ENCODE peak calls at places on chromosomes 2 and 18, in ten cellular contexts. W, A, Y, Z, O, V, U, J, S and F are unnamed samples.

GRCh38 chr2:121663458-121663857 is 14.2 kb upstream of the CLASP1 start:
- DNase-seq in U (no peak), Y (no peak), S (no peak), Z (no peak), W (no peak), V (no peak), A (no peak), J (no peak), O (no peak), F (no peak)

GRCh38 chr2:120751553-120751952 is 15.9 kb downstream of the GLI2 start:
- DNase-seq in O (no peak), W (no peak), Z (no peak), Y (no peak), A (no peak), V (no peak), S (no peak), U (no peak), J (no peak), F (no peak)

GRCh38 chr2:128427356-128427755 is 108.7 kb upstream of the HS6ST1 start:
- DNase-seq in S (peak), J (no peak), A (peak), W (peak), Y (no peak), U (no peak), Z (no peak), V (no peak), O (no peak), F (peak)

GRCh38 chr2:150663143-150663542 is 175.7 kb upstream of the RND3 start:
- DNase-seq in U (no peak), Y (no peak), O (no peak), A (no peak), W (no peak), Z (peak), S (no peak), V (no peak), J (no peak), F (no peak)

GRCh38 chr2:86175866-86176265 is 19.4 kb downstream of the IMMT start:
- DNase-seq in U (no peak), S (no peak), A (no peak), W (no peak), Z (no peak), Y (no peak), J (no peak), O (no peak), V (no peak), F (no peak)

GRCh38 chr2:133843551-133843950 is 275.3 kb upstream of the NCKAP5 start:
- DNase-seq in A (no peak), W (no peak), J (no peak), Y (no peak), O (no peak), U (no peak), S (no peak), V (no peak), Z (peak), F (no peak)

GRCh38 chr2:101983928-101984327 is 7.8 kb upstream of the IL1R2 start:
- DNase-seq in Y (no peak), O (no peak), Z (no peak), J (no peak), V (no peak), U (no peak), S (no peak), W (no peak), A (no peak), F (no peak)

GRCh38 chr2:53129851-53130250 is 637.8 kb upstream of the CHAC2 start:
- DNase-seq in S (no peak), V (peak), O (no peak), A (no peak), Y (no peak), U (no peak), Z (peak), W (no peak), J (no peak), F (no peak)

GRCh38 chr2:100197643-100198153 is 55.3 kb upstream of the AFF3 start:
- DNase-seq in Z (no peak), A (peak), J (peak), Y (no peak), W (peak), O (peak), U (peak), V (peak), S (no peak), F (no peak)

GRCh38 chr18:31280502-31280901 is 37.5 kb upstream of the DSG1 start:
- DNase-seq in U (no peak), O (no peak), Y (no peak), Z (no peak), W (no peak), J (no peak), S (no peak), V (no peak), A (no peak), F (no peak)
- H3K27ac ChIP-seq in U (no peak), O (no peak), Y (no peak), Z (no peak), W (no peak), J (no peak), S (no peak), V (no peak), A (no peak), F (no peak)

GRCh38 chr2:230878599-230878965 is 13.8 kb downstream of the ITM2C start:
- DNase-seq in J (peak), U (peak), Y (no peak), Z (no peak), O (no peak), V (no peak), S (no peak), A (peak), W (peak), F (no peak)
- H3K27ac ChIP-seq in J (no peak), U (peak), Y (no peak), Z (no peak), O (peak), V (no peak), S (no peak), A (no peak), W (no peak), F (no peak)

DNA sequence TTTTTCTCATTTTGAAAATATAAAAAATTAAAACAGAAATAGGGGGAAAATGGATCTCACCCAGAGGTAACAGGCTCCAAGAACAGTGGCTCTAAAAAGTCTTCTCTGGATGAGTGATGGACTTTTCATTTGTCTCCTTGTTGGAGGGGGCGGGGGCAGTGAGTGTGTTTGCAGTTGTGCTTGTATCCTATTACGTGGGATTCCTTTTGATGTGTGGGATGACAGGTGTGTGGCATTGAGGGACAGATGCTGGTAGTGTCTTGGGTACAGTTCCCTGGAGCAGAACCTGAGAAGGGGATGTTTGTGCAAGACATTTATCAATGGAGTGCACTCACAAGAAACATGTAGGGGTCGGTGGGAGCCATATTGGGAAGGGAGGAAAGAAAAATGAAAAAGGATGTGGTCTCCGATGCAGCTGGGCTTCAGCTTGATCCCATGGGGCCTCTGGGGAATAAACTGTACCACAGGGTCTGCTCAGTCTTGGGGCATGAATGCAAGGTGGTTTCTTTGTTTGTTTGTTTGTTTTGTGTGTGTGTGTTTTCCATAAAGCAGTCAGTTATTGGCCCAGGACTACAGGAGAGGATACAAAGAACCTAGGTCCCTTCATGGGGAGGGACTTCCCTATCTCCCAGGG is 120.0 kb upstream of the SLC35G4 start:
- DNase-seq in Z (no peak), O (no peak), U (no peak), W (no peak), A (no peak), J (no peak), S (no peak), V (no peak), Y (no peak), F (no peak)
- H3K27ac ChIP-seq in Z (no peak), O (no peak), U (no peak), W (no peak), A (no peak), J (no peak), S (no peak), V (no peak), Y (no peak), F (no peak)

DNA sequence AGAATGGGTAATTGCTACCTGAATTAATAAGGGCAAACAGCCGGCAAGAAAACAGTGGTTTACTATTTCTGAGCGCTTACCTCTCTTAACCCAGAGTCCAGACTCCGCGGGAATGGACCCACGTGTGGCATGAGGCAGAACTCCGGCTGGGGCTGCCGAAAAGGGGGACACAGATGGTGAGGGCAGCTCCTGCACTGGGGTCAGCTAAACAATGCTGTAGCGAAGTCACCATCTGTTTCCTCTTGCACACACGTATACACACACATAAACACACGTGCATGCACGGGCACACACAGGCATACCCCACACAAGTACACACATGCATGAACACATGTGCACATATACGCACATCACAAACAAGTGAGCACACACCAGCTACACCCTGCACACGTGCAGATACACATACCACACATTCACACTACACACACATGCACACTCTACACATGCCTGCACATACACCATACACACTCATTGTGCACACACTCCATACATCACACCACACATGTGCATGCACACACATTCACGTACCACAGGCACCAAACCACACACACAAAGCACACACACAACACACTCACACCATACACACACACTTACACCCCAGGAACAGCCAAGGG is 105.9 kb upstream of the ID2 start:
- DNase-seq in S (no peak), Z (no peak), U (no peak), W (no peak), O (no peak), V (no peak), A (no peak), J (no peak), Y (no peak), F (no peak)
- H3K27ac ChIP-seq in S (no peak), Z (no peak), U (no peak), W (no peak), O (no peak), V (no peak), A (no peak), J (no peak), Y (no peak), F (no peak)

GRCh38 chr2:33184026-33184425 is 237.3 kb downstream of the LTBP1 start:
- DNase-seq in O (no peak), U (no peak), V (peak), A (no peak), Z (no peak), Y (no peak), J (no peak), S (no peak), W (no peak), F (no peak)
- H3K27ac ChIP-seq in O (no peak), U (no peak), V (no peak), A (no peak), Z (no peak), Y (no peak), J (no peak), S (no peak), W (no peak), F (no peak)

GRCh38 chr18:56451188-56451587 is 187.2 kb downstream of the TXNL1 start:
- DNase-seq in Y (no peak), Z (no peak), W (no peak), U (no peak), O (no peak), V (no peak), S (no peak), A (no peak), J (no peak), F (no peak)
- H3K27ac ChIP-seq in Y (no peak), Z (no peak), W (no peak), U (no peak), O (no peak), V (no peak), S (no peak), A (no peak), J (no peak), F (no peak)

GRCh38 chr2:206442516-206442853 is 847 bp upstream of the ADAM23 start:
- DNase-seq in Y (no peak), A (no peak), J (no peak), W (no peak), V (no peak), O (no peak), Z (no peak), U (no peak), S (no peak), F (no peak)
- H3K27ac ChIP-seq in Y (no peak), A (no peak), J (no peak), W (no peak), V (no peak), O (no peak), Z (no peak), U (no peak), S (no peak), F (no peak)